ENCODE peak calls at places on chromosomes 4 and X, in five cellular contexts. One of them, this sample, is unnamed.

GRCh38 chrX:54786972-54787371 is 11.1 kb downstream of the ITIH6 start:
- DNase-seq in Peyer's patch: no peak
- DNase-seq in suprapubic skin: no peak
- DNase-seq in A549: peak
- DNase-seq in spleen: no peak
- DNase-seq in this sample: no peak

GRCh38 chr4:171118091-171118490 is 695.1 kb upstream of the GALNTL6 start:
- DNase-seq in Peyer's patch: no peak
- DNase-seq in suprapubic skin: no peak
- DNase-seq in A549: no peak
- DNase-seq in spleen: no peak
- DNase-seq in this sample: no peak

GRCh38 chr4:95867919-95868318 is 28.0 kb downstream of the PDHA2 start:
- DNase-seq in Peyer's patch: no peak
- DNase-seq in suprapubic skin: no peak
- DNase-seq in A549: peak
- DNase-seq in spleen: no peak
- DNase-seq in this sample: peak

GRCh38 chr4:123232439-123232838 is 164.2 kb upstream of the SPRY1 start:
- DNase-seq in Peyer's patch: no peak
- DNase-seq in suprapubic skin: no peak
- DNase-seq in A549: no peak
- DNase-seq in spleen: no peak
- DNase-seq in this sample: no peak

GRCh38 chr4:83115656-83116285 is 1.2 kb upstream of the PLAC8 start:
- DNase-seq in Peyer's patch: no peak
- DNase-seq in suprapubic skin: no peak
- DNase-seq in A549: no peak
- DNase-seq in spleen: no peak
- DNase-seq in this sample: no peak

GRCh38 chrX:153819398-153820083 is 10.8 kb downstream of the PDZD4 start:
- DNase-seq in Peyer's patch: no peak
- DNase-seq in suprapubic skin: no peak
- DNase-seq in A549: no peak
- DNase-seq in spleen: peak
- DNase-seq in this sample: no peak

GRCh38 chr4:111778543-111778942 is 366.7 kb upstream of the FAM241A start:
- DNase-seq in Peyer's patch: no peak
- DNase-seq in suprapubic skin: no peak
- DNase-seq in A549: peak
- DNase-seq in spleen: no peak
- DNase-seq in this sample: no peak

GRCh38 chrX:136954930-136955329 is 74.4 kb upstream of the RBMX start:
- DNase-seq in Peyer's patch: no peak
- DNase-seq in suprapubic skin: no peak
- DNase-seq in A549: peak
- DNase-seq in spleen: no peak
- DNase-seq in this sample: peak

GRCh38 chr4:101304916-101305315 is 42.4 kb downstream of the PPP3CA start:
- DNase-seq in Peyer's patch: no peak
- DNase-seq in suprapubic skin: no peak
- DNase-seq in A549: no peak
- DNase-seq in spleen: no peak
- DNase-seq in this sample: no peak

GRCh38 chr4:146577111-146577510 is 55.4 kb upstream of the SLC10A7 start:
- DNase-seq in Peyer's patch: no peak
- DNase-seq in suprapubic skin: no peak
- DNase-seq in A549: no peak
- DNase-seq in spleen: no peak
- DNase-seq in this sample: no peak

GRCh38 chr4:94641702-94642560 is 115.8 kb upstream of the BMPR1B start:
- DNase-seq in Peyer's patch: no peak
- DNase-seq in suprapubic skin: no peak
- DNase-seq in A549: peak
- DNase-seq in spleen: no peak
- DNase-seq in this sample: no peak

GRCh38 chr4:25862411-25863346 is at the start of gene SEL1L3:
- DNase-seq in Peyer's patch: peak
- DNase-seq in suprapubic skin: no peak
- DNase-seq in A549: peak
- DNase-seq in spleen: peak
- DNase-seq in this sample: peak

GRCh38 chr4:153748378-153748777 is 11.4 kb downstream of the RNF175 start:
- DNase-seq in Peyer's patch: no peak
- DNase-seq in suprapubic skin: no peak
- DNase-seq in A549: no peak
- DNase-seq in spleen: no peak
- DNase-seq in this sample: no peak

GRCh38 chr4:186201535-186202230 is 10.3 kb downstream of the CYP4V2 start:
- DNase-seq in Peyer's patch: peak
- DNase-seq in suprapubic skin: no peak
- DNase-seq in A549: peak
- DNase-seq in spleen: peak
- DNase-seq in this sample: peak

GRCh38 chr4:157128395-157128794 is 52.4 kb downstream of the GLRB start:
- DNase-seq in Peyer's patch: no peak
- DNase-seq in suprapubic skin: no peak
- DNase-seq in A549: peak
- DNase-seq in spleen: no peak
- DNase-seq in this sample: peak

GRCh38 chr4:7798215-7798995 is 141.3 kb downstream of the AFAP1 start:
- DNase-seq in Peyer's patch: no peak
- DNase-seq in suprapubic skin: peak
- DNase-seq in A549: peak
- DNase-seq in spleen: peak
- DNase-seq in this sample: peak

GRCh38 chr4:9979101-9979815 is 42.0 kb downstream of the SLC2A9 start:
- DNase-seq in Peyer's patch: no peak
- DNase-seq in suprapubic skin: no peak
- DNase-seq in A549: no peak
- DNase-seq in spleen: no peak
- DNase-seq in this sample: no peak

GRCh38 chrX:66013195-66013816 is 26.6 kb downstream of the VSIG4 start:
- DNase-seq in Peyer's patch: no peak
- DNase-seq in suprapubic skin: no peak
- DNase-seq in A549: no peak
- DNase-seq in spleen: no peak
- DNase-seq in this sample: no peak

GRCh38 chr4:76016383-76016782 is 6.9 kb downstream of the CXCL10 start:
- DNase-seq in Peyer's patch: no peak
- DNase-seq in suprapubic skin: no peak
- DNase-seq in A549: no peak
- DNase-seq in spleen: no peak
- DNase-seq in this sample: no peak

GRCh38 chr4:113080050-113080449 is 30.6 kb downstream of the ANK2 start:
- DNase-seq in Peyer's patch: no peak
- DNase-seq in suprapubic skin: no peak
- DNase-seq in A549: peak
- DNase-seq in spleen: no peak
- DNase-seq in this sample: no peak

GRCh38 chr4:170687751-170688150 is 598.0 kb upstream of the AADAT start:
- DNase-seq in Peyer's patch: no peak
- DNase-seq in suprapubic skin: no peak
- DNase-seq in A549: no peak
- DNase-seq in spleen: no peak
- DNase-seq in this sample: no peak

GRCh38 chr4:140243345-140243753 is 89.4 kb upstream of the MAML3 start:
- DNase-seq in Peyer's patch: peak
- DNase-seq in suprapubic skin: no peak
- DNase-seq in A549: no peak
- DNase-seq in spleen: peak
- DNase-seq in this sample: no peak

GRCh38 chr4:185535818-185536729 is 767 bp upstream of the PDLIM3 start:
- DNase-seq in Peyer's patch: no peak
- DNase-seq in suprapubic skin: no peak
- DNase-seq in A549: no peak
- DNase-seq in spleen: no peak
- DNase-seq in this sample: no peak

GRCh38 chr4:150950657-150951056 is 64.4 kb downstream of the LRBA start:
- DNase-seq in Peyer's patch: no peak
- DNase-seq in suprapubic skin: no peak
- DNase-seq in A549: peak
- DNase-seq in spleen: no peak
- DNase-seq in this sample: no peak

GRCh38 chr4:114860791-114861190 is 252.6 kb downstream of the NDST4 start:
- DNase-seq in Peyer's patch: no peak
- DNase-seq in suprapubic skin: no peak
- DNase-seq in A549: no peak
- DNase-seq in spleen: no peak
- DNase-seq in this sample: no peak

GRCh38 chr4:25402521-25402920 is 25.5 kb downstream of the ANAPC4 start:
- DNase-seq in Peyer's patch: no peak
- DNase-seq in suprapubic skin: no peak
- DNase-seq in A549: no peak
- DNase-seq in spleen: no peak
- DNase-seq in this sample: no peak

DNA sequence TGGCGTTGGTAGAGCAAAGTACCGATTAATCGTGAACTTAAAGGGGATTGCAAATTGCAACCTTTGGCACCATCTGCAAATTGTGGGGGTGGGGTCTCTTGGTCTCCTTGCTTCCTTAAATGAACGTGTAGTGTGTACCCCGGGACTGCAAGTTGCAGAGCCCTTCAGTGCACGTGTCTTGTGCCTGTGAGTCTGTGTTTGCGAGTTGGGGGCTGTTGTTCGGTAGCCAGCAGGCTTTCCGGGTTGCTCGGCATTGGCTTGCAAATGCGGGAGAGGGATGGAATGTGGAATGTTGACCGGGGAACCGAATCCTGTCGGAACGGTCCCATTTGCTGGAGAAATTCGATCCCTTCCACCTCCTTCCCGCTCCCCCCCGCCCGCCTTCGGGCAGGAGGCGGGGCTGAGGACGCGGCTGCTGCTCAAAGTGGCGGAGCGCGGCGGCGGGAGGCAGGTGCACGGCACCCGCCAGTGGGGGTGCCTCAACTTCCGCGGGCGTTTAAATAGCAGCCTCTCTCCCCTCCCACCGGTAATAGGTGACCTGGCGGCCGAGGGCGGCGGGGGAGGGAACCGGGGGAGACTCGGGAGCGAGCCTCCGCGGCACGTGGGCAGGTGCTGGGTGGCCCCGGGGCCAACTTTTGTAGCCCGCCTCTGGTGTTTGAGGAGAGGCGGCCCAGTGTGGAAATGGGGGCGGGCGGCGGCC is 1.5 kb downstream of the JADE1 start:
- DNase-seq in Peyer's patch: peak
- DNase-seq in suprapubic skin: peak
- DNase-seq in A549: peak
- DNase-seq in spleen: peak
- DNase-seq in this sample: peak
- TF ChIP-seq POLR2A in Peyer's patch: peak
- TF ChIP-seq POLR2A in suprapubic skin: peak
- TF ChIP-seq POLR2A in A549: peak
- TF ChIP-seq POLR2A in spleen: peak
- TF ChIP-seq POLR2A in this sample: peak

DNA sequence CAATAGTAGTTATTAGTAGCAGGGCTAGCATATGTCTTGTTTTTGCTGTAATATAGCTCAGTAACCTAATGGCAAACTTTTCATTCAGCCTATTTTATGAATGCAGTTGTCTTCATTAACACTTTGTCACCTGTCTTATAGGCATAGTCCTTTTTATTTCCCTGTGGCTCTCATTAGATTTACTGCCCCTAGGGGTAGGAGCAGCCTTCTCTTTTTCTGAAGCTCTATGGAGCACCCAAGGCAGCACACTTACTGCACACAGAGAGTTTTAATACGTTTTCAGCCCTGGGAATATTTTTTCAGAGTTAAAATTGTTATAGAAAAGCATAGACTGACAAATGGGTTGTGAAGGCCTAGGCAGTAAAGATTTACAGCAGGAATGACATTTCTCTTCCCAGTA is 406.8 kb downstream of the TMA16 start:
- DNase-seq in Peyer's patch: no peak
- DNase-seq in suprapubic skin: no peak
- DNase-seq in A549: no peak
- DNase-seq in spleen: no peak
- DNase-seq in this sample: no peak
- TF ChIP-seq POLR2A in Peyer's patch: no peak
- TF ChIP-seq POLR2A in suprapubic skin: no peak
- TF ChIP-seq POLR2A in A549: no peak
- TF ChIP-seq POLR2A in spleen: no peak
- TF ChIP-seq POLR2A in this sample: no peak

GRCh38 chrX:74293343-74293946 is 10.5 kb upstream of the ZCCHC13 start:
- DNase-seq in Peyer's patch: peak
- DNase-seq in suprapubic skin: peak
- DNase-seq in A549: peak
- DNase-seq in spleen: peak
- DNase-seq in this sample: peak
- TF ChIP-seq POLR2A in Peyer's patch: no peak
- TF ChIP-seq POLR2A in suprapubic skin: no peak
- TF ChIP-seq POLR2A in A549: peak
- TF ChIP-seq POLR2A in spleen: no peak
- TF ChIP-seq POLR2A in this sample: peak

DNA sequence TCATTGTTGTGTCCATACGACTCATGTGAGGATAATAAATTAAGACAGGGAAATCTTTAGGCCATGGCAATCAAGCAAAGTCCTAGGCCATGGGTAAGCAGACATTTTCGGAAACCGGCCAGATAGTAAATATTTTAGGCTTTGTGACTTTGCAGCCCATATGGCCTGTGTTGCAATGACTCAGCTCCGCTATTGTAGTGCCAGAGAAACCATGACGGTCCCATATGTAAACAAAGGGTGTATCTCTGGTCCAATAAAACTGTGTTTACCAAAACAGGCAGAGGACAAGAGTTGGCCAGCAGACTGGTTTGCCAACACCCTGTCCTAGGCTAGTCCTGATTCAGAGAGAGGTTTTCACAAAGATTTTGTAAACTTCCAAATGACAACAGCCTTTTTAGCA is 5.0 kb downstream of the FAM114A1 start:
- DNase-seq in Peyer's patch: no peak
- DNase-seq in suprapubic skin: no peak
- DNase-seq in A549: peak
- DNase-seq in spleen: no peak
- DNase-seq in this sample: no peak
- TF ChIP-seq POLR2A in Peyer's patch: no peak
- TF ChIP-seq POLR2A in suprapubic skin: no peak
- TF ChIP-seq POLR2A in A549: no peak
- TF ChIP-seq POLR2A in spleen: no peak
- TF ChIP-seq POLR2A in this sample: no peak

This sample was measured in erythroblast.